ENCODE peak calls at places on chromosomes 12 and 14, in seven cellular contexts. P, R, F, V, M, G and E are unnamed samples.

GRCh38 chr14:72476657-72477499 is 417.0 kb downstream of the DPF3 start:
- DNase-seq in R (no peak), F (peak), M (peak), V (peak), G (no peak), P (no peak), E (no peak)

GRCh38 chr14:54665938-54666337 is 99.0 kb downstream of the SAMD4A start:
- DNase-seq in P (no peak), F (no peak), G (no peak), M (peak), R (no peak), V (no peak), E (no peak)

GRCh38 chr14:96962337-96962736 is 165.2 kb downstream of the VRK1 start:
- DNase-seq in F (no peak), P (no peak), R (no peak), V (no peak), M (no peak), G (no peak), E (no peak)

GRCh38 chr12:131282292-131283080 is 328.8 kb downstream of the ADGRD1 start:
- DNase-seq in P (peak), F (no peak), R (peak), V (no peak), M (no peak), G (no peak), E (peak)

GRCh38 chr12:10031771-10032175 is 1.3 kb downstream of the CLEC9A start:
- DNase-seq in M (peak), F (peak), G (no peak), V (peak), P (no peak), R (no peak), E (peak)

GRCh38 chr12:107929436-107929835 is 154.9 kb downstream of the ASCL4 start:
- DNase-seq in P (no peak), M (peak), V (peak), G (no peak), F (peak), R (no peak), E (no peak)

GRCh38 chr12:6492838-6493579 is at the start of gene MRPL51:
- DNase-seq in P (peak), M (peak), R (peak), G (peak), V (peak), F (peak), E (peak)

GRCh38 chr12:93918262-93918661 is 230.1 kb upstream of the PLXNC1 start:
- DNase-seq in V (peak), M (peak), R (no peak), F (peak), G (no peak), P (no peak), E (no peak)

GRCh38 chr12:14384783-14385638 is 19.5 kb downstream of the ATF7IP start:
- DNase-seq in F (peak), P (no peak), G (no peak), V (peak), R (no peak), M (peak), E (no peak)

GRCh38 chr14:68449565-68450295 is 343.1 kb downstream of the ZFP36L1 start:
- DNase-seq in M (no peak), V (peak), F (no peak), R (no peak), G (no peak), P (no peak), E (no peak)

GRCh38 chr12:130713581-130713991 is 2.5 kb downstream of the RIMBP2 start:
- DNase-seq in F (no peak), G (no peak), R (no peak), M (no peak), V (no peak), P (no peak), E (peak)

GRCh38 chr12:121240484-121241202 is 30.7 kb downstream of the P2RX4 start:
- DNase-seq in F (peak), M (no peak), V (no peak), R (peak), G (peak), P (peak), E (no peak)

GRCh38 chr12:15933751-15934150 is 22.6 kb downstream of the DERA start:
- DNase-seq in G (no peak), F (no peak), V (no peak), M (no peak), R (no peak), P (no peak), E (no peak)

GRCh38 chr14:35123388-35123703 is 994 bp downstream of the PRORP start:
- DNase-seq in F (no peak), V (no peak), M (no peak), R (no peak), P (no peak), G (no peak), E (no peak)

GRCh38 chr14:80356413-80356812 is 145.1 kb upstream of the DIO2 start:
- DNase-seq in R (no peak), P (no peak), G (no peak), M (no peak), V (peak), F (peak), E (no peak)

GRCh38 chr14:51328089-51328941 is 88.3 kb downstream of the TMX1 start:
- DNase-seq in P (no peak), R (no peak), F (peak), V (peak), G (no peak), M (peak), E (no peak)

GRCh38 chr14:62179367-62180018 is 417.3 kb downstream of the SNAPC1 start:
- DNase-seq in P (no peak), G (no peak), V (peak), M (peak), R (no peak), F (peak), E (no peak)

GRCh38 chr12:26971963-26972362 is 33.7 kb downstream of the FGFR1OP2 start:
- DNase-seq in P (no peak), G (no peak), F (no peak), R (no peak), M (no peak), V (no peak), E (no peak)

GRCh38 chr12:80837342-80837978 is 100.3 kb downstream of the LIN7A start:
- DNase-seq in F (peak), R (no peak), P (no peak), G (no peak), V (peak), M (peak), E (no peak)
- TF ChIP-seq CTCF in F (peak), R (peak), P (peak), G (peak), V (peak), M (peak), E (peak)

GRCh38 chr14:39469094-39469710 is 37.0 kb upstream of the FBXO33 start:
- DNase-seq in P (peak), G (no peak), R (no peak), M (no peak), V (peak), F (peak), E (no peak)
- TF ChIP-seq CTCF in P (no peak), G (no peak), R (no peak), M (peak), V (peak), F (no peak), E (peak)

GRCh38 chr14:101979666-101980065 is 15.3 kb downstream of the DYNC1H1 start:
- DNase-seq in V (peak), R (no peak), G (no peak), M (no peak), F (no peak), P (no peak), E (no peak)
- TF ChIP-seq CTCF in V (no peak), R (no peak), G (no peak), M (no peak), F (no peak), P (no peak), E (no peak)

DNA sequence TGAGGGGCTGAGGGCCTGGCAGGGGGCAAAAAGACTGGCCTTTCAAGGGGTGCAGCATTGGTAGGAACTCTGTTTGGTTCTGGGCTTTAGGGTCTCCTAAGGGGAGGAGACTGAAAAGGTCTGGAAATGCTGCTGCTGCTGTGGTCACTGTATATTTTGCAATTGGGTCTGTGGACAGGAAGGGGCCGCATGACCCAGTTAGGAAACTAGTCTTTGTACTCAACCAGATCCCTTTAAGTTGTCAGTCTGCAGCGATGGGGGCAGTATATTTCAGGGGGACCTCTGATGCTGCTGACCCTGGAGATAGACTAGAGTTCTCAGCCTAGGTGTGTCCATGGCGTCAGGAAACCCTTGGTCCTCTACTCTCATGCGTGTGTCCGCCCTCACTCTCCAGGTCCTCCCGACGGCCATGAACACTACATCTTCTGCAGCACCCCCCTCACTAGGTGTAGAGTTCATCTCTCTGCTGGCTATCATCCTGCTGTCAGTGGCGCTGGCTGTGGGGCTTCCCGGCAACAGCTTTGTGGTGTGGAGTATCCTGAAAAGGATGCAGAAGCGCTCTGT is 4.0 kb downstream of the LTB4R start:
- DNase-seq in G (no peak), F (no peak), P (no peak), V (no peak), M (no peak), R (no peak), E (no peak)
- TF ChIP-seq CTCF in G (no peak), F (no peak), P (no peak), V (no peak), M (no peak), R (no peak), E (no peak)

DNA sequence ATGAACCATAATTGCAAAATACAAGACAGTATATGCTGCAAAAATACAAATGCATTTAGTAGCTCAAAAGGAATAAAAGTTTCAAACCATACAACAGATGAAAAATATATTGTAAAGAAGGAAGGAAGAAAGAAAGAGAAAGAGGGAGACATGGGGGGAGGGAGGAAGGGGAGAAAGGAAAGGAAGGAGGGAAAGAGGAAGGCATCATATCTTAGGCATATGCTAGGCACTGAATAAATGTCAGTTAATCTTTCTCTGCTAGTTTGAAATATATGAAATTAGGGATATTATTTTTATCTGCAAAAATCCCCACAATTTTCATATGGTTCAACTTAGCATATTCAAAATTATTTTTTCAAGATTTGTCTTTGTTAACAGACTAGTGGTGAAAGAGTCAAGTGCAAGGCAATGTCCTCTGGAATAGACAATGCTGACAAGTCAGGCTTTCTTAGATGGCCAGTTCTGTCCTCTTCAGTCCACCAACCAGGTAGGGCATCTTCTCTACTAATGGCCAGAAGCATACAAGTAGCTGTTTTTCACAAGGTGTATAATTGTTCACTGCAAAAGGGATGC is 506.4 kb downstream of the PRKD1 start:
- DNase-seq in P (no peak), F (no peak), G (no peak), R (no peak), M (no peak), V (no peak), E (no peak)
- TF ChIP-seq CTCF in P (no peak), F (no peak), G (no peak), R (no peak), M (no peak), V (no peak), E (no peak)

GRCh38 chr12:114480309-114481199 is 74.6 kb upstream of the TBX5 start:
- DNase-seq in M (no peak), R (no peak), F (peak), P (no peak), G (no peak), V (peak), E (no peak)

GRCh38 chr12:114479831-114480230 is 73.9 kb upstream of the TBX5 start:
- DNase-seq in R (no peak), G (no peak), M (no peak), F (no peak), P (no peak), V (no peak), E (no peak)

GRCh38 chr12:114473717-114474116 is 67.8 kb upstream of the TBX5 start:
- DNase-seq in V (no peak), P (no peak), R (no peak), M (no peak), G (no peak), F (no peak), E (no peak)

GRCh38 chr12:114478891-114479290 is 72.9 kb upstream of the TBX5 start:
- DNase-seq in P (no peak), G (no peak), R (no peak), M (no peak), V (no peak), F (no peak), E (no peak)

DNA sequence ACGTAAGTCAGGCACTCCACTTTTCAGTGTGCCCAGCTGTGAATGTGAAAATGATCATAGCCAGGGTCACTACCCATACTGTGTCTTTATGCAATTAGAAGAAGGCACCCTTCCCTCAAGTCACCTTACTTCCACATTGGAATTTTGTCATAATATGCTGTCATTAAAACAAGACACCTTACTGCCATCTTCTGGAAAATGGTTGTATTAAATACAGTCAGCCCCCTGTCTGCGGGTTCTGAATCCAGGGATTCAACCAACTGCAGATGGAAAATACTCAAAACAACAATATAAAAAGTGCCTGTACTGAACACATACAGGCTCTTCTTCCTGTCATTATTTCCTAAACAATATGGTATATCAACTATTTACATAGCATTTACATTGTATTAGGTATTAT is 70.2 kb upstream of the TBX5 start:
- DNase-seq in R (no peak), P (no peak), V (peak), M (no peak), G (no peak), F (peak), E (no peak)
- TF ChIP-seq CTCF in R (peak), P (no peak), V (peak), M (peak), G (no peak), F (peak), E (peak)

DNA sequence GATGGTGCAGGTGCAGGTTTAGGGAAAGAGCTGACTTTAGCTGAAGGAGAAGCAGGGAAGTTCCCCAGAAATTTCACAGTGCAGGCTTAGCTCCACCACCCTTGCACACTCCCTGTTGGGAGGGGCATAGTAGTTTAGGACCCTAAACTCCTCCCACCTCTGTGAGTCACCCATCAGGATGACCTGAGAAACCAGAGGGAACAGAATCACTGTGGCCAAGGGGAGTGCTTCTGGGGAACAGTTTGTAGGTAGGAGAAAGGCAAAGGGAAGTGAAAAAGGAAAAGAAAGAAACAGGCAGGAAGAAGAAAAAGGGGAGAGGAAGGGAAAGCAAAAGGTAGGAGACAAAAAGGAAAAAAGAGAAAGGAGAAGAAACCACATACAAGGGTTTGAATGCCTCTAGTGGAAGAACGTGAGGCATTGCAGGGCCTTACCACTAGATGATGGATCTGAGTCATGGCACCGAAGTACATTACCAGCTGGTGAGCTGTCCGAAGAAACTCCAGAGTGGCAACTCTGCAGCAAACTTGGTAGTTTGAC is 404.2 kb downstream of the SLC6A15 start:
- DNase-seq in G (no peak), R (no peak), P (no peak), F (peak), V (peak), M (peak), E (no peak)
- TF ChIP-seq CTCF in G (no peak), R (no peak), P (no peak), F (peak), V (peak), M (peak), E (peak)

GRCh38 chr14:74472590-74472989 is 20.5 kb downstream of the NPC2 start:
- DNase-seq in R (no peak), M (no peak), V (no peak), G (no peak), P (no peak), F (no peak), E (no peak)

GRCh38 chr14:74474376-74474775 is 18.7 kb downstream of the NPC2 start:
- DNase-seq in G (no peak), P (no peak), F (no peak), R (no peak), V (no peak), M (no peak), E (no peak)

GRCh38 chr14:74465335-74465734 is 27.8 kb downstream of the NPC2 start:
- DNase-seq in G (no peak), M (no peak), P (no peak), V (no peak), F (no peak), R (no peak), E (no peak)

GRCh38 chr14:74468513-74468912 is 24.6 kb downstream of the NPC2 start:
- DNase-seq in P (peak), V (no peak), G (no peak), F (no peak), M (no peak), R (no peak), E (no peak)

DNA sequence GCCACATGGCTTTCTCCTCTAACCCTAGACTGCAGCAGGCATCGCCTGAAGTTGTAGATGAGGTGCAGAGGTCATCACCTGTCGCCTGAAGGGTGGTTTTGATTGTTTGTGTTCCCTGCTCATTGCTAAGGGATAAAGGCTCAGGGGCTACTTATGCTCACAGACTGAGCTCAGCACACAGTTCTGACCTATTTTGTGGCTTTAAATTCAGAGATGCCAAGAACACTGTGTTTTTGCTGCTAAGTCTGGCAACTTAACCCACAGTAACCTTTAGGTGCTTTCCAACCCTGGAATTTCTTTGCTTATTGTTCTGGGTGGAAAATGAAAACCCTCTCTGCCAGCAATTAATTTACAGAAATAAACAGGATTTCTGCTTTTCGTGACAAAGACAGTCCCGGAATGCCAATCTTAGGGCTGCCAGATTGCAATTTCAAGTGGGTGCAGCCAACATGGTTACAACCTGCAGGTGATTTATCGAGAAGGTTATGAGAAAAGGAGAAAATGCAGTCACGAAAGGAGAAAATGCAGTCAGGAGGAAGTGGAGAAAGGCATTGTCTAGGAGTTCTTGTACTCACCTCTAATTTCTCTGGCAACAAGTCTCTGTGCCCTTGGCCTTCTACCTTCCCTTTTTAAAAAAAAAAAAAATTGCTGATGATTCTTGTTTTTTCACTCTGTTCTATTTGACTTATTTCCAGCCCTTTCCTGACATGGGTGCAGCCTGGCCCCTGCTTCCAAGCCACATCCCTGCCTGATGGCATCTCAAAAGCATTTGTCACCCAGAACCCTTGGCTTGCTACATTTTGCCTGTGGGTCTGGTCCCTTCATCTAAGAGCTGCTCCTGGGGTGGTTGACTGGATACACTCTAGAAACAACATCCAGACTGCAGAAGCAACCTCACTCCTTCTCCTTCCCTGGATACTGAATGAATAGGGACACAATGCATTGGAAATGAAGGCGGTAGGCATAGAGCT is 23.3 kb downstream of the NPC2 start:
- DNase-seq in F (no peak), M (no peak), P (peak), V (no peak), R (no peak), G (no peak), E (no peak)
- TF ChIP-seq CTCF in F (no peak), M (no peak), P (no peak), V (no peak), R (no peak), G (no peak), E (no peak)

DNA sequence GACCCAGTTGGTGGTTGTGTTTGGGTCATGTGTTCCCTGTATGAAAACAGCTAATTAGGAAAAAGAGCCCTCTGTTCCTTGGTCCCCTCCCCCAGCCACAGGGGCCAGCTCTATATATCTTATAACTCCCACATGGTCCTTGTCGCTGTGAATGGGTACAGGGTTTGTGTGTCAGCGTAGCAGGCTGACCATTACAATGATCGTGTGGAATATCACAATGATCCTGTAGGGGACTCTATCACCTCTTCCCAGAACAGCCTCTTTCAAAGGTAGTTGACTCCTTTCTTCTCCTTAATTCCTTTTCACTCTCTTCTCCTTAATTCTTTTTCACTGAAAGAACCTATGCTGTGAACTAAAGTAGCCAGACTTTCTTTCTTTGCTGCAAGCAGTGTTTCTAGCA is 51.6 kb upstream of the RIC8B start:
- DNase-seq in G (no peak), P (no peak), M (no peak), R (no peak), F (no peak), V (no peak), E (no peak)
- TF ChIP-seq CTCF in G (no peak), P (no peak), M (no peak), R (no peak), F (no peak), V (no peak), E (no peak)

GRCh38 chr12:61923152-61923551 is 337.1 kb upstream of the USP15 start:
- DNase-seq in R (no peak), G (no peak), M (no peak), V (no peak), F (no peak), P (no peak), E (no peak)
- TF ChIP-seq CTCF in R (no peak), G (no peak), M (no peak), V (no peak), F (no peak), P (no peak), E (no peak)